ENCODE peak calls at places on chromosomes 5 and 9, in eight cellular contexts. J is A549, R is islet precursor cell, E is neuronal stem cell, N is fibroblast of lung, A is cardiac fibroblast, X is right lobe of liver, P is suprapubic skin. B is an unnamed sample.

GRCh38 chr5:168128556-168128955 is 162.9 kb upstream of the WWC1 start:
- DNase-seq in P (no peak), N (peak; percentile 42), E (no peak), X (no peak), A (no peak), R (no peak), J (no peak), B (no peak)

GRCh38 chr9:32728181-32728580 is 55.2 kb upstream of the TMEM215 start:
- DNase-seq in X (no peak), J (no peak), E (no peak), R (no peak), N (no peak), P (no peak), A (no peak), B (no peak)

GRCh38 chr5:115345344-115345743 is 48.9 kb upstream of the CCDC112 start:
- DNase-seq in X (no peak), P (no peak), R (no peak), E (no peak), N (no peak), A (no peak), J (no peak), B (no peak)

GRCh38 chr9:4382722-4383317 is 83.0 kb upstream of the GLIS3 start:
- DNase-seq in X (no peak), N (peak; percentile 21), P (no peak), R (no peak), J (peak; percentile 28), A (peak; percentile 60), E (peak; percentile 24), B (no peak)

GRCh38 chr5:119435436-119436132 is 16.7 kb upstream of the HSD17B4 start:
- DNase-seq in E (no peak), A (peak; percentile 67), X (peak; percentile 80), J (peak; percentile 72), N (peak; percentile 45), R (peak; percentile 80), P (no peak), B (peak; percentile 55)

GRCh38 chr5:2895196-2895595 is 143.7 kb upstream of the IRX2 start:
- DNase-seq in R (peak; percentile 39), N (no peak), E (no peak), A (no peak), X (no peak), J (no peak), P (peak; percentile 35), B (no peak)

GRCh38 chr9:113464286-113464660 is 746 bp downstream of the RGS3 start:
- DNase-seq in P (no peak), J (no peak), R (peak; percentile 51), E (no peak), N (no peak), A (no peak), X (no peak), B (no peak)

GRCh38 chr5:32297181-32298055 is 15.3 kb downstream of the MTMR12 start:
- DNase-seq in R (no peak), X (no peak), N (no peak), J (no peak), A (no peak), E (no peak), P (no peak), B (no peak)

GRCh38 chr5:31220968-31221367 is 27.5 kb downstream of the CDH6 start:
- DNase-seq in J (no peak), N (no peak), R (no peak), P (no peak), X (no peak), E (no peak), A (no peak), B (peak; percentile 12)

GRCh38 chr9:96258967-96259366 is 43.0 kb downstream of the HSD17B3 start:
- DNase-seq in A (no peak), E (no peak), P (no peak), R (no peak), N (no peak), X (no peak), J (no peak), B (no peak)

GRCh38 chr9:2755285-2755684 is 38.0 kb downstream of the KCNV2 start:
- DNase-seq in J (no peak), P (no peak), R (no peak), E (no peak), A (no peak), X (no peak), N (no peak), B (no peak)

B was measured in HepG2.